ENCODE peak calls at places on chromosome X, in five cellular contexts. R is fibroblast of lung, A is A549, Q is choroid plexus epithelial cell, O is ACHN. U is an unnamed sample.

GRCh38 chrX:84187501-84188319 is at the start of gene RPS6KA6:
- DNase-seq in Q (peak), R (peak), O (peak), A (peak), U (peak)

GRCh38 chrX:56233100-56233499 is 944 bp downstream of the KLF8 start:
- DNase-seq in R (no peak), Q (no peak), A (no peak), O (peak), U (no peak)

GRCh38 chrX:40175416-40176255 is 77.9 kb upstream of the BCOR start:
- DNase-seq in A (peak), O (peak), R (peak), Q (peak), U (peak)

GRCh38 chrX:115584715-115585114 is 23.7 kb downstream of the PLS3 start:
- DNase-seq in A (no peak), Q (peak), O (no peak), R (peak), U (peak)

GRCh38 chrX:333611-334311 is 15.2 kb upstream of the GTPBP6 start:
- DNase-seq in Q (no peak), A (no peak), O (no peak), R (no peak), U (no peak)

GRCh38 chrX:30504309-30504708 is 73.3 kb downstream of the TASL start:
- DNase-seq in O (peak), R (peak), Q (peak), A (peak), U (peak)

GRCh38 chrX:9131066-9131465 is 97.1 kb upstream of the FAM9B start:
- DNase-seq in A (no peak), O (no peak), Q (no peak), R (no peak), U (no peak)

GRCh38 chrX:67004451-67004850 is 365.6 kb upstream of the EDA2R start:
- DNase-seq in Q (no peak), O (no peak), A (no peak), R (no peak), U (no peak)

GRCh38 chrX:107673933-107674479 is 45.7 kb downstream of the PRPS1 start:
- DNase-seq in Q (peak), R (no peak), O (no peak), A (no peak), U (peak)

GRCh38 chrX:14359316-14359715 is 170.0 kb upstream of the GLRA2 start:
- DNase-seq in Q (no peak), A (no peak), O (no peak), R (no peak), U (no peak)

GRCh38 chrX:150664290-150664689 is 28.9 kb upstream of the MTMR1 start:
- DNase-seq in Q (peak), R (no peak), A (no peak), O (no peak), U (no peak)

GRCh38 chrX:68719181-68719903 is 71.9 kb downstream of the STARD8 start:
- DNase-seq in A (no peak), Q (no peak), O (no peak), R (no peak), U (no peak)

GRCh38 chrX:114650351-114650750 is 66.5 kb downstream of the HTR2C start:
- DNase-seq in A (no peak), Q (no peak), O (no peak), R (no peak), U (no peak)

GRCh38 chrX:45879512-45879911 is 665.7 kb downstream of the ZNF674 start:
- DNase-seq in Q (no peak), R (no peak), O (no peak), A (no peak), U (no peak)

GRCh38 chrX:153521034-153521433 is 3.6 kb downstream of the ATP2B3 start:
- DNase-seq in Q (no peak), R (peak), O (no peak), A (no peak), U (peak)

U was measured in fibroblast of pulmonary artery.